ENCODE peak calls at places on chromosomes 3 and 15, in five cellular contexts. One of them, this sample, is unnamed.

GRCh38 chr3:151037746-151038145 is 47.7 kb upstream of the MED12L start:
- DNase-seq in thyroid gland: no peak
- DNase-seq in globus pallidus: no peak
- DNase-seq in effector memory CD4-positive, alpha-beta T cell: no peak
- DNase-seq in activated T-helper 2 cell treated with anti-CD3 and anti-CD28 coated beads, Interferon-gamma antibody, Interleukin-2, Interleukin-4, amounts not matched to agents 10 μg/mL and 5 μg/mL and 100 μg/mL, durations not matched to agents 14 hours and 24 hours and 36 hours: no peak
- DNase-seq in this sample: no peak

GRCh38 chr3:38210141-38210757 is 44.9 kb downstream of the OXSR1 start:
- DNase-seq in thyroid gland: no peak
- DNase-seq in globus pallidus: no peak
- DNase-seq in effector memory CD4-positive, alpha-beta T cell: no peak
- DNase-seq in activated T-helper 2 cell treated with anti-CD3 and anti-CD28 coated beads, Interferon-gamma antibody, Interleukin-2, Interleukin-4, amounts not matched to agents 10 μg/mL and 5 μg/mL and 100 μg/mL, durations not matched to agents 14 hours and 24 hours and 36 hours: no peak
- DNase-seq in this sample: no peak

GRCh38 chr3:157135671-157136396 is 24.1 kb downstream of the CCNL1 start:
- DNase-seq in thyroid gland: no peak
- DNase-seq in globus pallidus: peak; percentile 78
- DNase-seq in effector memory CD4-positive, alpha-beta T cell: no peak
- DNase-seq in activated T-helper 2 cell treated with anti-CD3 and anti-CD28 coated beads, Interferon-gamma antibody, Interleukin-2, Interleukin-4, amounts not matched to agents 10 μg/mL and 5 μg/mL and 100 μg/mL, durations not matched to agents 14 hours and 24 hours and 36 hours: no peak
- DNase-seq in this sample: no peak

GRCh38 chr15:90765966-90766365 is 48.8 kb downstream of the BLM start:
- DNase-seq in thyroid gland: no peak
- DNase-seq in globus pallidus: no peak
- DNase-seq in effector memory CD4-positive, alpha-beta T cell: no peak
- DNase-seq in activated T-helper 2 cell treated with anti-CD3 and anti-CD28 coated beads, Interferon-gamma antibody, Interleukin-2, Interleukin-4, amounts not matched to agents 10 μg/mL and 5 μg/mL and 100 μg/mL, durations not matched to agents 14 hours and 24 hours and 36 hours: no peak
- DNase-seq in this sample: no peak

GRCh38 chr3:42490243-42490642 is 12.2 kb upstream of the VIPR1 start:
- DNase-seq in thyroid gland: peak; percentile 96
- DNase-seq in globus pallidus: no peak
- DNase-seq in effector memory CD4-positive, alpha-beta T cell: no peak
- DNase-seq in activated T-helper 2 cell treated with anti-CD3 and anti-CD28 coated beads, Interferon-gamma antibody, Interleukin-2, Interleukin-4, amounts not matched to agents 10 μg/mL and 5 μg/mL and 100 μg/mL, durations not matched to agents 14 hours and 24 hours and 36 hours: no peak
- DNase-seq in this sample: no peak

GRCh38 chr15:31397851-31398661 is 71.4 kb downstream of the KLF13 start:
- DNase-seq in thyroid gland: no peak
- DNase-seq in globus pallidus: no peak
- DNase-seq in effector memory CD4-positive, alpha-beta T cell: no peak
- DNase-seq in activated T-helper 2 cell treated with anti-CD3 and anti-CD28 coated beads, Interferon-gamma antibody, Interleukin-2, Interleukin-4, amounts not matched to agents 10 μg/mL and 5 μg/mL and 100 μg/mL, durations not matched to agents 14 hours and 24 hours and 36 hours: no peak
- DNase-seq in this sample: no peak

GRCh38 chr3:154023148-154023547 is 98.0 kb upstream of the ARHGEF26 start:
- DNase-seq in thyroid gland: no peak
- DNase-seq in globus pallidus: no peak
- DNase-seq in effector memory CD4-positive, alpha-beta T cell: no peak
- DNase-seq in activated T-helper 2 cell treated with anti-CD3 and anti-CD28 coated beads, Interferon-gamma antibody, Interleukin-2, Interleukin-4, amounts not matched to agents 10 μg/mL and 5 μg/mL and 100 μg/mL, durations not matched to agents 14 hours and 24 hours and 36 hours: no peak
- DNase-seq in this sample: no peak

GRCh38 chr3:11554666-11555065 is 89.0 kb downstream of the VGLL4 start:
- DNase-seq in thyroid gland: no peak
- DNase-seq in globus pallidus: no peak
- DNase-seq in effector memory CD4-positive, alpha-beta T cell: no peak
- DNase-seq in activated T-helper 2 cell treated with anti-CD3 and anti-CD28 coated beads, Interferon-gamma antibody, Interleukin-2, Interleukin-4, amounts not matched to agents 10 μg/mL and 5 μg/mL and 100 μg/mL, durations not matched to agents 14 hours and 24 hours and 36 hours: no peak
- DNase-seq in this sample: no peak

GRCh38 chr3:42846682-42847522 is 28.8 kb downstream of the CYP8B1 start:
- DNase-seq in thyroid gland: no peak
- DNase-seq in globus pallidus: peak; percentile 56
- DNase-seq in effector memory CD4-positive, alpha-beta T cell: no peak
- DNase-seq in activated T-helper 2 cell treated with anti-CD3 and anti-CD28 coated beads, Interferon-gamma antibody, Interleukin-2, Interleukin-4, amounts not matched to agents 10 μg/mL and 5 μg/mL and 100 μg/mL, durations not matched to agents 14 hours and 24 hours and 36 hours: no peak
- DNase-seq in this sample: peak; percentile 84

GRCh38 chr15:67715166-67715565 is 110.1 kb upstream of the SKOR1 start:
- DNase-seq in thyroid gland: no peak
- DNase-seq in globus pallidus: peak; percentile 72
- DNase-seq in effector memory CD4-positive, alpha-beta T cell: no peak
- DNase-seq in activated T-helper 2 cell treated with anti-CD3 and anti-CD28 coated beads, Interferon-gamma antibody, Interleukin-2, Interleukin-4, amounts not matched to agents 10 μg/mL and 5 μg/mL and 100 μg/mL, durations not matched to agents 14 hours and 24 hours and 36 hours: no peak
- DNase-seq in this sample: no peak

GRCh38 chr15:84790676-84791075 is 26.5 kb upstream of the ALPK3 start:
- DNase-seq in thyroid gland: no peak
- DNase-seq in globus pallidus: no peak
- DNase-seq in effector memory CD4-positive, alpha-beta T cell: no peak
- DNase-seq in activated T-helper 2 cell treated with anti-CD3 and anti-CD28 coated beads, Interferon-gamma antibody, Interleukin-2, Interleukin-4, amounts not matched to agents 10 μg/mL and 5 μg/mL and 100 μg/mL, durations not matched to agents 14 hours and 24 hours and 36 hours: no peak
- DNase-seq in this sample: no peak

GRCh38 chr3:196688349-196688748 is 23.7 kb downstream of the CEP19 start:
- DNase-seq in thyroid gland: peak; percentile 9
- DNase-seq in globus pallidus: peak; percentile 31
- DNase-seq in effector memory CD4-positive, alpha-beta T cell: no peak
- DNase-seq in activated T-helper 2 cell treated with anti-CD3 and anti-CD28 coated beads, Interferon-gamma antibody, Interleukin-2, Interleukin-4, amounts not matched to agents 10 μg/mL and 5 μg/mL and 100 μg/mL, durations not matched to agents 14 hours and 24 hours and 36 hours: no peak
- DNase-seq in this sample: peak; percentile 74

GRCh38 chr3:23987376-23987775 is 42.3 kb downstream of the NR1D2 start:
- DNase-seq in thyroid gland: no peak
- DNase-seq in globus pallidus: no peak
- DNase-seq in effector memory CD4-positive, alpha-beta T cell: no peak
- DNase-seq in activated T-helper 2 cell treated with anti-CD3 and anti-CD28 coated beads, Interferon-gamma antibody, Interleukin-2, Interleukin-4, amounts not matched to agents 10 μg/mL and 5 μg/mL and 100 μg/mL, durations not matched to agents 14 hours and 24 hours and 36 hours: no peak
- DNase-seq in this sample: no peak